ENCODE peak calls at places on chromosomes 12 and 14, in seven cellular contexts. K is psoas muscle, C is cardiac muscle cell, W is choroid plexus epithelial cell, N is fibroblast of the aortic adventitia, Y is left lung, F is A549. V is an unnamed sample.

GRCh38 chr12:71125515-71125914 is 32.3 kb downstream of the TSPAN8 start:
- DNase-seq in C (peak), F (no peak), W (peak), K (no peak), N (peak), Y (no peak), V (no peak)

GRCh38 chr14:68574906-68575305 is 218.0 kb downstream of the ZFP36L1 start:
- DNase-seq in W (peak), K (no peak), F (no peak), N (peak), Y (no peak), C (peak), V (peak)

GRCh38 chr12:121926874-121927706 is 8.7 kb downstream of the CFAP251 start:
- DNase-seq in Y (no peak), N (no peak), C (no peak), F (no peak), W (no peak), K (no peak), V (no peak)

GRCh38 chr12:587132-587531 is 76.1 kb downstream of the NINJ2 start:
- DNase-seq in Y (no peak), C (no peak), W (no peak), F (no peak), K (no peak), N (no peak), V (no peak)

GRCh38 chr12:128995619-128996018 is 142.3 kb downstream of the GLT1D1 start:
- DNase-seq in K (no peak), F (no peak), Y (no peak), W (no peak), C (no peak), N (no peak), V (no peak)

GRCh38 chr12:100293017-100293416 is 26.0 kb downstream of the SCYL2 start:
- DNase-seq in F (no peak), C (no peak), W (no peak), Y (no peak), N (no peak), K (no peak), V (no peak)

GRCh38 chr12:122121341-122122192 is 43.0 kb downstream of the MLXIP start:
- DNase-seq in W (no peak), N (no peak), K (no peak), F (no peak), C (no peak), Y (peak), V (no peak)

GRCh38 chr12:78887444-78887843 is 22.9 kb downstream of the SYT1 start:
- DNase-seq in Y (no peak), C (no peak), F (no peak), N (no peak), K (no peak), W (no peak), V (no peak)

GRCh38 chr12:23699031-23699430 is 250.4 kb downstream of the SOX5 start:
- DNase-seq in C (no peak), N (no peak), W (no peak), F (no peak), Y (no peak), K (no peak), V (no peak)

GRCh38 chr12:24600996-24601395 is 347.9 kb downstream of the BCAT1 start:
- DNase-seq in N (peak), F (no peak), W (peak), Y (no peak), C (peak), K (no peak), V (peak)

GRCh38 chr12:132176920-132177551 is 32.8 kb downstream of the NOC4L start:
- DNase-seq in Y (peak), N (no peak), W (no peak), F (no peak), C (no peak), K (peak), V (no peak)

GRCh38 chr12:116044181-116044580 is 233.3 kb downstream of the MED13L start:
- DNase-seq in N (peak), C (no peak), F (no peak), Y (no peak), K (no peak), W (peak), V (no peak)

GRCh38 chr14:98964171-98964570 is 307.8 kb downstream of the BCL11B start:
- DNase-seq in F (no peak), K (no peak), N (no peak), W (no peak), Y (no peak), C (no peak), V (no peak)

GRCh38 chr12:40325349-40325960 is 100.7 kb downstream of the LRRK2 start:
- DNase-seq in Y (no peak), C (peak), K (no peak), F (peak), N (peak), W (peak), V (peak)

GRCh38 chr12:4562034-4562657 is at the start of gene DYRK4:
- DNase-seq in Y (peak), K (peak), F (no peak), C (peak), W (peak), N (peak), V (peak)

GRCh38 chr12:107685360-107686248 is at the start of gene PWP1:
- DNase-seq in W (peak), N (peak), K (peak), Y (peak), F (peak), C (peak), V (peak)
- TF ChIP-seq CTCF in W (no peak), N (no peak), K (no peak), Y (no peak), F (no peak), C (no peak), V (no peak)

GRCh38 chr14:69637503-69638030 is 26.2 kb downstream of the SUSD6 start:
- DNase-seq in Y (no peak), W (no peak), K (peak), C (no peak), N (no peak), F (no peak), V (no peak)
- H3K4me3 ChIP-seq in Y (no peak), W (no peak), K (no peak), C (no peak), N (no peak), F (no peak), V (no peak)

GRCh38 chr12:81337891-81338290 is 260.0 kb downstream of the ACSS3 start:
- DNase-seq in F (no peak), K (no peak), W (peak), Y (no peak), C (peak), N (no peak), V (peak)
- TF ChIP-seq CTCF in F (no peak), K (no peak), W (no peak), Y (no peak), C (no peak), N (no peak), V (no peak)

DNA sequence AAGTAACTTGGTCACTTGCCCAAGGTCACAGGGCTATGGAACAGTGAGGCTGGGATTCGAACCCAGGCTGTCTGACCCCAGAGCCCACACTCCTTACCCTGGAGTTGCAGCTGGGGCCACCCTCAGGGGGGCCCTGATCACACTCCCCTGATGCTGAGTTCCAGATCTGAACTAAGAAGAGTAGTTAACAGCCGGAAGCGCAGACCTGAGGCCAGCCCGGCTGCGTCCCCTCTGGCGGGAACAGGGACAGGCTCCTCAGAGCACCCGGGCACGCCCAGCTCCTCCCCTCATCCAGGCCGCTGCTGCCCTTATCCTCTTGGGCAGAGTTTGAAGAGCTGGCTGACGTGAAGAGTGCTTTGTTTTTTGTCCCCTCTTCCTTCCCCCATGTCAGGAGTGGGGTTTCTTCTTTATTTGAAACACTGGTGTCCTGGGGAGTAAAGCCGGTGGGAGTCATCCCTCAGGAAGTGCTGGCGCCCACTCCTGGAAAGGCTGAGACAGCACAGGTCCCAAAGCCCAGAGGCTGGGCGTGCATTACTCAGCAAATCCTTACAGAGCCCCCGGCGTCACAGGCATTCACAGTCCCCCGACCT is 8.7 kb downstream of the PHB2 start:
- DNase-seq in W (peak), F (peak), Y (peak), C (peak), N (peak), K (peak), V (peak)
- H3K4me3 ChIP-seq in W (peak), F (peak), Y (peak), C (no peak), N (peak), K (peak), V (peak)

GRCh38 chr12:11962795-11963347 is 107.9 kb upstream of the BCL2L14 start:
- DNase-seq in N (no peak), C (no peak), W (no peak), F (no peak), K (no peak), Y (no peak), V (no peak)

GRCh38 chr12:11963841-11964471 is 106.8 kb upstream of the BCL2L14 start:
- DNase-seq in Y (no peak), K (no peak), N (no peak), W (no peak), C (no peak), F (no peak), V (no peak)

GRCh38 chr12:11961686-11962085 is 109.1 kb upstream of the BCL2L14 start:
- DNase-seq in F (no peak), Y (no peak), N (no peak), K (no peak), C (no peak), W (no peak), V (no peak)

GRCh38 chr12:11958216-11959091 is 112.3 kb upstream of the BCL2L14 start:
- DNase-seq in K (no peak), F (peak), C (peak), W (peak), Y (no peak), N (peak), V (peak)

GRCh38 chr12:11959117-11959823 is 111.5 kb upstream of the BCL2L14 start:
- DNase-seq in C (no peak), Y (no peak), K (no peak), N (no peak), W (peak), F (peak), V (no peak)
- TF ChIP-seq CTCF in C (no peak), Y (no peak), K (no peak), N (no peak), W (no peak), F (no peak), V (no peak)

DNA sequence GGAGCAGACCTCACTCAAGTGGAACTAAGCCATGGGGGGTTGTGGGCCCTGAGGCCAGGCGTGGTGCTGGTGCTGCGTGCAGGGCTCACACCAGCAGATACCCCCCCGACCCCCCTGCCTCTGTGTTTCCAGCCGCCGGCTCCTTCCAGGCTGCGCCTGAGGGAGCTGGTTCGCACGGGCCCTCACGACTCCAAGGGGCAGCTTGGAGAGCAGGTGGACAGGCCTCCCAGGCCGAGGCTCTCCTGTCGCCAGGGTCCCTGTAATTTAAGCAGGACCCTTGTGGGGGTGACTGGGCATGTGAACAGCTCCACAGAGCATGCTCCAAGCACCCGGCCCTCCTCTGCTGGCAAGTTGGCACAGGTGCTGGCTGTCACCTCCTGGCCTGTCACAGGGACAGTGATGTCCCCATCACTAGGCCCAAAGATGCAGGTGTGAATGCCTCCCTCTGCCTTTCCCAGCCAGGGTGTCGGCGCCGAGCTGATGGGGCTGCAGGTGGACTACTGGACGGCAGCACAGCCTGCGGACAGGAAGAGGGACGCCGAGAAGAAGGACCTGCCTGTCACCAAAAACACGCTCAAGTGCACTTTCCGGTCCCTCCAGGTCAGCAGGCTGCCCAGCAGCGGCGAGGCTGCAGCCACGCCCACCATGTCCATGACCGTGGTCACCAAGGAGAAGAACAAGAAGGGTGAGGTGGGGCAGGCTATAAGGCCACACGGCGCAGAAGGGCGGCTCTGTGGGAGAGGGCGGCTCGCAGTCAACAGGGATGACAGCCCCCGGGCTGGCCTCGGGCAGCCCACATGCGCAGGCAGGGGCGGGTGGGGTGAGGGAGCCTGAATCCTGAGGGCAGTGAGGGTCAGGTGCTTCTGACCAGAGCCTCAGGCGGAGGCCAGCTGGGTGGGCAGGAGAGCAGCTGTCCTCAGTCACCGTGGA is 5.9 kb upstream of the TEX22 start:
- DNase-seq in W (no peak), K (no peak), Y (peak), C (no peak), N (no peak), F (no peak), V (no peak)
- H3K4me3 ChIP-seq in W (no peak), K (no peak), Y (no peak), C (no peak), N (no peak), F (no peak), V (no peak)

GRCh38 chr14:100903672-100904185 is at the start of gene RTL1:
- DNase-seq in W (no peak), K (no peak), Y (no peak), C (no peak), N (no peak), F (no peak), V (no peak)

GRCh38 chr14:100907240-100907639 is 3.7 kb upstream of the RTL1 start:
- DNase-seq in K (no peak), C (no peak), W (no peak), N (no peak), F (no peak), Y (no peak), V (no peak)

GRCh38 chr14:100905166-100905565 is 1.6 kb upstream of the RTL1 start:
- DNase-seq in N (no peak), F (no peak), C (no peak), W (no peak), K (no peak), Y (no peak), V (no peak)

GRCh38 chr14:100904307-100905019 is 941 bp upstream of the RTL1 start:
- DNase-seq in K (no peak), F (peak), C (no peak), N (no peak), Y (no peak), W (no peak), V (no peak)

GRCh38 chr14:100906420-100906819 is 2.9 kb upstream of the RTL1 start:
- DNase-seq in K (no peak), N (no peak), C (no peak), Y (no peak), F (no peak), W (no peak), V (no peak)
- TF ChIP-seq CTCF in K (no peak), N (no peak), C (peak), Y (no peak), F (peak), W (peak), V (no peak)

DNA sequence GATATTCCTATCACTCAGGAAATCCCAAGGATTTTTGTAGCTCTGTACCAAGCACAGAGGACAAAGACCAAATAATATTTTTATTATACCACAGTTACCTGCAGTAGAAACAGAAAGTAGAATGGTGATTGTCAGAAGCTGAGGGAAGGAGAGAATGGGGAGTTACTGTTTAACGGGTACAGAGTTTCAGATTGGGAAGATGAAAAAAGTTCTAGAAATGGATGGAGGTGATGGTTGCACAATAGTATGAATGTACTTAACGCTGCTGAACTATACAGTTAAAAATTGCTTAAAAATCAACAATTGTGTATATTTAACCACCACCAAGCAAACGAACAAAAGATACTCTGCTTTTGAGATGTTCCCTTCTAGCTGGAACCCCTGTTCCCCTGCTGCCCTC is 24.1 kb downstream of the FLVCR2 start:
- DNase-seq in W (no peak), N (no peak), F (no peak), K (no peak), C (no peak), Y (no peak), V (no peak)
- H3K4me3 ChIP-seq in W (no peak), N (no peak), F (no peak), K (no peak), C (no peak), Y (no peak), V (no peak)

GRCh38 chr12:98911396-98911795 is 266.3 kb downstream of the APAF1 start:
- DNase-seq in F (no peak), N (no peak), K (no peak), W (no peak), C (no peak), Y (no peak), V (no peak)
- TF ChIP-seq CTCF in F (no peak), N (no peak), K (no peak), W (no peak), C (no peak), Y (no peak), V (no peak)

GRCh38 chr12:107775093-107775721 is 703 bp downstream of the ASCL4 start:
- DNase-seq in F (no peak), K (peak), N (no peak), C (no peak), Y (peak), W (peak), V (no peak)

GRCh38 chr12:107778383-107779015 is 4.0 kb downstream of the ASCL4 start:
- DNase-seq in K (no peak), C (no peak), Y (no peak), N (no peak), W (no peak), F (no peak), V (no peak)

GRCh38 chr12:107779077-107779840 is 4.8 kb downstream of the ASCL4 start:
- DNase-seq in K (no peak), Y (no peak), N (no peak), W (no peak), C (no peak), F (no peak), V (no peak)

GRCh38 chr12:107774349-107775029 is at the start of gene ASCL4:
- DNase-seq in N (no peak), F (no peak), W (no peak), Y (no peak), C (no peak), K (no peak), V (no peak)

DNA sequence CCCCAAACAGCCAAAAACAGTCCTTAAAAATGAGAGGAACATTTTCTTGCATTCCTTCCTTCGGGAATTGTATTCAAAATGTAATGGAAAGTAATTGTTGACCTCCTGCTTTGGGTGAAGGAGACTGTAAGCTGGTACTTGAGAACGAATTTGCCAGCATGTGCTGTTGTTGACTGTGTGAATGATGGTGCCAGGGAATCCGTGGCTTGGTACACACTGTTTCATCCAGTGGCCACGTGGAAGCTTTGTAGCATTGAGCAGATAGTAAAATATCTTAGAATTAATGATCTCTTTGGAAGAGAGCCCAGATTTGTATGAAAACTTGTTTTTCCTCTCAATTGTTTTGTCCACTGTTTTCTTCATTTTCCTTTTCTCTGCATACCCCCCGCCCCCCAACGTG is 1.7 kb downstream of the ASCL4 start:
- DNase-seq in Y (no peak), N (no peak), W (no peak), K (no peak), F (no peak), C (no peak), V (no peak)
- H3K4me3 ChIP-seq in Y (no peak), N (no peak), W (no peak), K (no peak), F (no peak), C (no peak), V (no peak)

V was measured in fibroblast of pulmonary artery.